ENCODE peak calls at places on chromosomes 11 and 22, in six cellular contexts. H, L, N, J, K and P are unnamed samples.

GRCh38 chr11:90757851-90758494 is 535.1 kb upstream of the CHORDC1 start:
- DNase-seq in L (no peak), N (no peak), K (no peak), J (no peak), H (no peak), P (no peak)

GRCh38 chr22:49004484-49005399 is 822.9 kb downstream of the BRD1 start:
- DNase-seq in J (no peak), K (no peak), L (no peak), N (no peak), H (no peak), P (no peak)

GRCh38 chr11:90601261-90601660 is 378.4 kb upstream of the CHORDC1 start:
- DNase-seq in H (no peak), L (no peak), J (no peak), N (no peak), K (no peak), P (no peak)

GRCh38 chr22:37242395-37242918 is 1.6 kb downstream of the RAC2 start:
- DNase-seq in K (no peak), N (peak), H (peak), J (peak), L (peak), P (peak)

GRCh38 chr11:67997460-67997921 is 6.4 kb downstream of the UNC93B1 start:
- DNase-seq in J (no peak), L (no peak), N (no peak), H (no peak), K (no peak), P (no peak)

GRCh38 chr11:65422633-65423515 is at the start of gene NEAT1:
- DNase-seq in J (peak), H (peak), L (peak), K (peak), N (peak), P (peak)

GRCh38 chr11:55967914-55968313 is 1.8 kb downstream of the OR10AG1 start:
- DNase-seq in J (no peak), K (no peak), L (no peak), N (no peak), H (no peak), P (no peak)

GRCh38 chr11:62104816-62105610 is 18.8 kb upstream of the INCENP start:
- DNase-seq in J (peak), N (peak), L (peak), H (no peak), K (no peak), P (no peak)

GRCh38 chr22:42632096-42632495 is 8.3 kb downstream of the ATP5MGL start:
- DNase-seq in K (no peak), J (no peak), N (no peak), L (no peak), H (no peak), P (no peak)

GRCh38 chr11:67270256-67271211 is 4.3 kb downstream of the GRK2 start:
- DNase-seq in K (no peak), J (peak), N (no peak), L (no peak), H (no peak), P (no peak)

GRCh38 chr22:19823191-19823590 is 31.5 kb downstream of the GNB1L start:
- DNase-seq in L (no peak), N (no peak), J (no peak), H (no peak), K (no peak), P (no peak)

GRCh38 chr11:267491-267994 is 10.7 kb upstream of the NLRP6 start:
- DNase-seq in J (no peak), H (peak), L (no peak), K (no peak), N (no peak), P (peak)

GRCh38 chr11:42422094-42422493 is 889.7 kb upstream of the API5 start:
- DNase-seq in L (peak), N (no peak), J (no peak), K (no peak), H (no peak), P (peak)

GRCh38 chr11:134475951-134476350 is 63.9 kb upstream of the B3GAT1 start:
- DNase-seq in J (no peak), H (no peak), L (no peak), K (no peak), N (no peak), P (no peak)

GRCh38 chr22:36386900-36387663 is 685 bp downstream of the MYH9 start:
- DNase-seq in J (peak), H (peak), N (no peak), K (no peak), L (peak), P (no peak)

GRCh38 chr11:35183526-35183925 is 44.6 kb downstream of the CD44 start:
- DNase-seq in H (no peak), J (no peak), N (no peak), K (no peak), L (no peak), P (no peak)

GRCh38 chr22:50091092-50091491 is 1.3 kb downstream of the MOV10L1 start:
- DNase-seq in J (no peak), L (no peak), N (no peak), K (no peak), H (no peak), P (no peak)

GRCh38 chr11:68355471-68355870 is 43.1 kb downstream of the LRP5 start:
- DNase-seq in L (no peak), K (no peak), H (no peak), J (no peak), N (no peak), P (no peak)

GRCh38 chr11:134488913-134489312 is 76.9 kb upstream of the B3GAT1 start:
- DNase-seq in L (no peak), J (no peak), K (no peak), H (no peak), N (no peak), P (no peak)

GRCh38 chr22:36323855-36324331 is 63.9 kb downstream of the MYH9 start:
- DNase-seq in L (peak), K (no peak), J (no peak), N (no peak), H (no peak), P (no peak)

GRCh38 chr11:20601221-20601914 is 2.0 kb downstream of the SLC6A5 start:
- DNase-seq in J (no peak), K (no peak), H (no peak), L (no peak), N (no peak), P (no peak)

GRCh38 chr11:44258190-44258489 is 51.8 kb downstream of the ALX4 start:
- DNase-seq in K (no peak), N (peak), H (no peak), J (no peak), L (no peak), P (no peak)

GRCh38 chr11:709109-709997 is 3.3 kb downstream of the EPS8L2 start:
- DNase-seq in L (no peak), H (no peak), K (no peak), J (no peak), N (no peak), P (no peak)

GRCh38 chr22:36870250-36870649 is 9.4 kb downstream of the NCF4 start:
- DNase-seq in L (no peak), H (no peak), N (no peak), J (no peak), K (peak), P (peak)

GRCh38 chr22:23146842-23147205 is 1.5 kb downstream of the RAB36 start:
- DNase-seq in K (no peak), L (no peak), J (no peak), N (no peak), H (no peak), P (no peak)

GRCh38 chr11:11498195-11498594 is 123.6 kb downstream of the GALNT18 start:
- DNase-seq in H (no peak), J (no peak), L (no peak), N (no peak), K (no peak), P (no peak)

GRCh38 chr11:118215262-118215661 is 9.5 kb downstream of the JAML start:
- DNase-seq in J (no peak), L (no peak), N (no peak), H (no peak), K (no peak), P (no peak)
- H3K9ac ChIP-seq in J (no peak), L (no peak), N (no peak), H (no peak), K (no peak), P (no peak)

DNA sequence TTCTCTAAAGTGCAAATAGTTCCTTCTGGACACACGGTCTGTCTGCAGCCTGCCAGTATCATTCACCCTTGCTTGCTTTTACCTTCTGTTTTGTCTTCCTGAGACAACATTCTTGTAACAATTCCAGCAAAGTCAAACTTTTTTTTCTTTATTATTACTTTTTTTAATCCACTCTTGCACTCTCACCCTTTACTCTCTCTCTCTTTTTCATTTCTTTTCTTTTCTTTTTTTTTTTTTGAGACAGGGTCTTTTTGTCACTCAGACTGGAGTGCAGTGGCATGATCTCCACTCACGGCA is 53.7 kb downstream of the MCHR1 start:
- DNase-seq in L (no peak), K (no peak), J (no peak), N (no peak), H (no peak), P (no peak)
- H3K9ac ChIP-seq in L (no peak), K (peak), J (no peak), N (no peak), H (no peak), P (no peak)

DNA sequence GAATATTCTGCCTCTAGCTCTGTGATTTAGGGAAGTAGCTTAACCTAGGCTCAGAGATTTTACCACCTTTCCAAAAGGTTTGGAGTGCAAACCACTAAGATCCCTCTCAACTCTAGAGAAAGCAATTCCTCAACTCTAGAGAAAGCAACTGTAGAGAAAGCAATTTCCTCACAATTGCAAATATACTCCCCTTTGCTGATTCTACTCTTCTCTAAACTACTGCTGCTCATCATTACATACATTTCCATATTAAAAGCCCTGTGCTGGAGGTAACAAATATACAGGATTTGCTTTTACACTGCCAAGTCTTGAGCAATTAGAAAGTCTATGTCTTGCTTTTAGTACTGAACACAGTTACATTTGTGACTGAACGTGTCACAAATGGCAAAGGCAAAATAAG is 48.2 kb downstream of the ALG9 start:
- DNase-seq in H (no peak), N (no peak), L (no peak), J (no peak), K (no peak), P (no peak)
- H3K9ac ChIP-seq in H (no peak), N (no peak), L (no peak), J (no peak), K (no peak), P (no peak)

GRCh38 chr22:17258015-17258827 is 39.0 kb upstream of the ADA2 start:
- DNase-seq in H (peak), N (no peak), J (no peak), L (peak), K (no peak), P (peak)
- H3K9ac ChIP-seq in H (peak), N (no peak), J (no peak), L (no peak), K (no peak), P (no peak)

GRCh38 chr11:121930004-121930965 is 185.7 kb downstream of the BLID start:
- DNase-seq in J (peak), H (no peak), K (no peak), N (peak), L (peak), P (no peak)
- H3K9ac ChIP-seq in J (no peak), H (no peak), K (no peak), N (peak), L (no peak), P (no peak)

DNA sequence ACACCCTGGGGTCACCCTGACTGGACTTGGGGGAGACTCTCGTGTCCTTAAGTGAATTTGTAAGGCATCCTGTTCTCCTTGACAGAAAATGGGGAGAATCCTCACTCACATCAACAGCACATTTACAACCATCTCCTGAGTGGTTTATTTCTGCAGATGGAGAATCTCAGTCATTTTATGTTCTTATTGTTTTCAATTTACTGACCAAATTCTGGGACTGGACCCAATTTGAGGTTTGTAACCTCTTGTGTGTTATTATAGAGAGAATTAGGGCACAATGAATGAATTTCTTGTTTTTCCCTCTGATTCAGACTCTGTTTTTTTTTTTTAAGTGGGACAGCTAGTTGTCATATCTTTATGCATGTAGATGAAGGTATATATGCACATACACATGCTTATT is 104.9 kb downstream of the ADAMTS15 start:
- DNase-seq in J (no peak), L (peak), N (peak), K (no peak), H (no peak), P (no peak)
- H3K9ac ChIP-seq in J (no peak), L (no peak), N (no peak), K (no peak), H (no peak), P (no peak)

GRCh38 chr11:118435233-118435892 is 929 bp upstream of the KMT2A start:
- DNase-seq in K (peak), N (peak), L (peak), J (peak), H (peak), P (no peak)
- H3K9ac ChIP-seq in K (peak), N (peak), L (peak), J (no peak), H (peak), P (peak)

GRCh38 chr11:69400140-69400539 is 81.3 kb upstream of the LINC01488 start:
- DNase-seq in J (no peak), L (no peak), N (no peak), H (no peak), K (no peak), P (no peak)

GRCh38 chr11:69401715-69402114 is 79.7 kb upstream of the LINC01488 start:
- DNase-seq in J (no peak), N (no peak), H (peak), L (no peak), K (no peak), P (no peak)

GRCh38 chr11:69400769-69401590 is 80.5 kb upstream of the LINC01488 start:
- DNase-seq in K (no peak), L (no peak), J (no peak), H (no peak), N (no peak), P (no peak)

GRCh38 chr11:69403556-69404215 is 77.8 kb upstream of the LINC01488 start:
- DNase-seq in J (no peak), K (no peak), N (peak), H (no peak), L (peak), P (no peak)

GRCh38 chr11:69402251-69402892 is 79.1 kb upstream of the LINC01488 start:
- DNase-seq in N (no peak), L (no peak), J (no peak), K (no peak), H (no peak), P (peak)
- H3K9ac ChIP-seq in N (no peak), L (no peak), J (no peak), K (no peak), H (no peak), P (no peak)

GRCh38 chr22:40009953-40010751 is 15.4 kb downstream of the FAM83F start:
- DNase-seq in L (no peak), N (no peak), H (no peak), J (no peak), K (no peak), P (no peak)
- H3K9ac ChIP-seq in L (no peak), N (no peak), H (no peak), J (no peak), K (no peak), P (no peak)

DNA sequence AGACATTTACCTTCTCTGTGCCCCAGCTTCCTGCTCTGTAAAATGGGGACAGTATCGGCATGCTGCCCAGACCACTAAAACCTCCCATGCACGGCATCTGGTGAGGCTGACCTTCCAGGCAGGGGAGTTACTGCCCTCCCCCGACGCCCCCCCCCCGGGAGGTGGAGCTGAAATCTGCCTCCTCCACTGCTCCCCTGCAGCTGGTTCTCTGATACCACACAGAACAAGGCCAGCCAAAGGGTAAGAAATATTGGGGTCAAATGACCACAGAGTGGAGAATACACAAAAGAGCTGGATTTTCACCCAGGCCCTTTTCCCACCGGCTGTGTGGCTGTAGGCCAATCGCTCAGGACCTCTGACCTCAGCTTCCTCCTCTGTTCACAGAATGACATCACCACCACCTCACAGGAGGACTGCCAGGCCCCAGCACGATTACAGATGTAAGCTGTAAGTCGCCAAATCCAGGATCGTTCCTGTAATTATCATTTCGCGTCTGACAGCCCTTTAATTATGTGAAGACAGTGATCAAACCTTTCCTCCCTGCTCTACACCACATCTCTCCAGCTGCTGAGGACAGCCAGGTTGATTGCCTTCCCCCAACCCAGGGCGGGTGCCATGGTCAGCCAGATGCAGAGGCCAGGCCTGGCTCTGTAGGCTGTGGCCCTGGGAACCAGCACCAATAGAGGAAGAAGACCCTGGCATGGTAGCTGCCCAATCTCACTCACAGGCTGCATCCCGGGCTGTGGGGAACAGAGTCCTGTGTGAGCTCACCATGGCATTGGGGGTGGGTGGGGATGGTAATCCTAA is 35.7 kb upstream of the KLHL35 start:
- DNase-seq in J (peak), K (no peak), L (peak), H (no peak), N (peak), P (no peak)
- H3K9ac ChIP-seq in J (no peak), K (no peak), L (no peak), H (no peak), N (no peak), P (no peak)